ENCODE peak calls at places on chromosomes 11 and 22, in five cellular contexts. U is bronchial epithelial cell, K is fibroblast of the aortic adventitia, Y is OCI-LY7, E is mammary epithelial cell. V is an unnamed sample.

GRCh38 chr11:2089536-2090165 is 49.5 kb downstream of the IGF2 start:
- DNase-seq in Y (peak), E (peak), U (peak), K (peak), V (peak)

GRCh38 chr22:29018293-29019189 is 43.1 kb downstream of the C22orf31 start:
- DNase-seq in E (no peak), U (no peak), K (no peak), Y (no peak), V (no peak)

GRCh38 chr11:92253945-92254344 is 29.3 kb downstream of the FAT3 start:
- DNase-seq in E (no peak), U (no peak), K (peak), Y (no peak), V (no peak)

GRCh38 chr22:49390954-49391353 is 436.7 kb downstream of the BRD1 start:
- DNase-seq in U (no peak), E (no peak), K (no peak), Y (no peak), V (no peak)

GRCh38 chr11:27390959-27391326 is 27.9 kb upstream of the CCDC34 start:
- DNase-seq in E (no peak), Y (no peak), K (peak), U (no peak), V (no peak)

GRCh38 chr22:49997932-49998717 is 14.4 kb downstream of the IL17REL start:
- DNase-seq in E (no peak), K (no peak), U (no peak), Y (no peak), V (no peak)

GRCh38 chr22:26466196-26466595 is 17.4 kb downstream of the HPS4 start:
- DNase-seq in K (no peak), U (no peak), Y (no peak), E (no peak), V (no peak)

GRCh38 chr22:50207383-50208031 is 6.7 kb downstream of the SELENOO start:
- DNase-seq in K (no peak), U (no peak), E (no peak), Y (peak), V (no peak)

GRCh38 chr11:61066645-61067044 is 35.6 kb upstream of the CD5 start:
- DNase-seq in K (no peak), Y (no peak), E (no peak), U (no peak), V (no peak)

GRCh38 chr22:50613291-50613981 is 12.8 kb downstream of the MAPK8IP2 start:
- DNase-seq in Y (no peak), K (peak), U (peak), E (no peak), V (no peak)

GRCh38 chr11:10898003-10898762 is 40.3 kb upstream of the ZBED5 start:
- DNase-seq in K (no peak), Y (no peak), U (no peak), E (no peak), V (no peak)

GRCh38 chr22:48897959-48898358 is 929.7 kb downstream of the BRD1 start:
- DNase-seq in K (no peak), Y (no peak), E (no peak), U (no peak), V (no peak)

GRCh38 chr11:100316990-100317389 is 370.1 kb upstream of the ARHGAP42 start:
- DNase-seq in U (no peak), Y (no peak), K (no peak), E (no peak), V (no peak)

DNA sequence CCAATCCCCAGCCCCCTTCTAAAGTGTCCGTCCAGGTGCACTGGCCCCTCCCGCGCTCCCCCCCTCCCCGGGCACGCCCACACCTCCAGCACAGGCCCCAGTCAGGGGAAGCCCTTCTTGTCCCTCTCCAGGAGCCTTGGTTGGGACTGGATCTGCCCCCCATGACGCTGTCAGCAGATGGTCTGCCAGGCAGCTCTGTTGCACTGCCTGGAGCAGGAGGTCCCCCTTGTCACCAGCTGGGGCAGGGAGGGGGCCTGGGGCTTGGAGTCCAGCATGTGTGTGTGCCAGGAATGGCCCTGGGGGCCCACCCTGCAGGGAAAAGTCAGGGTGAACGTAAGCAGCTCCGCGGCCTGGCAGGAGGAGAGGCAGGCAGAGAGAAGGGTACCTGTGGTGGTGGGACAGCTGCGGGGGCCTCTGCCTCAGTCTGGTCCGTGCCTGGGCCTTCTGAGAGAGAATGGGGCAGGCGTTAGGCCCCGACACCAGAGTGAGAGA is 1.6 kb downstream of the IRF7 start:
- DNase-seq in K (no peak), Y (no peak), E (no peak), U (no peak), V (no peak)
- H3K4me3 ChIP-seq in K (no peak), Y (no peak), E (no peak), U (no peak), V (no peak)

GRCh38 chr22:39946571-39947407 is 13.4 kb upstream of the TMA7B start:
- DNase-seq in U (no peak), Y (peak), E (peak), K (no peak), V (no peak)
- H3K4me3 ChIP-seq in U (no peak), Y (peak), E (no peak), K (no peak), V (no peak)

GRCh38 chr11:86803641-86804040 is 3.3 kb downstream of the PRSS23 start:
- DNase-seq in E (no peak), Y (no peak), K (peak), U (peak), V (no peak)

GRCh38 chr11:86806903-86807302 is 6.6 kb downstream of the PRSS23 start:
- DNase-seq in E (no peak), U (no peak), Y (no peak), K (no peak), V (no peak)

GRCh38 chr11:86804871-86805415 is 4.6 kb downstream of the PRSS23 start:
- DNase-seq in Y (no peak), U (no peak), K (peak), E (no peak), V (no peak)

GRCh38 chr11:86807356-86807755 is 7.0 kb downstream of the PRSS23 start:
- DNase-seq in Y (no peak), U (no peak), K (no peak), E (no peak), V (no peak)

GRCh38 chr11:86805873-86806310 is 5.5 kb downstream of the PRSS23 start:
- DNase-seq in Y (no peak), E (peak), U (peak), K (peak), V (no peak)
- H3K4me3 ChIP-seq in Y (no peak), E (no peak), U (no peak), K (peak), V (no peak)

DNA sequence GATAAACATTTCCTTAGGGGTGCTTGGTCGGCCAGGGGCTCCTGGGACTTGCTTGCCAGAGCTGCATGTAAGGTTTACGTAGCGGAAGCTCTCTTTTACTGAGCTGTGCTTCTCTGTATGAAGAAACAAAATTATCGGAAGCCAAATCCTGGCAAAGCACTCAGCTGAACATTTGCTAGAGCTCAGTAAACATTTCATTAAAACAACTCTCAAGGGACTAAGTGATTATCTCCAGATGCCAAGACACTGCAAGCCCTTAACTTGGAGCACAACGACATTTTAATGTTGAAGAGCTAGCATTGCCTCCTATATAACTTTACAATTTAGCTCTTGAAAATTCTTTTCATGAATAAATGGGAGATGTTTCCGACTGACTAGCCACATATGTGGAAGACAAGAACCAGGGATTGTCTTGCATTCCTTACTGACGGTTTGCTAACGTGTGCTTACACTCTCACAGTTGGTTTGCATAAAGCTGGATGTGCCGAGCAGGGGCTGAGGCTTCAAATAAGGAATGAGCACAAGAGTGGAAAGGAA is 43.3 kb downstream of the SCUBE2 start:
- DNase-seq in E (no peak), U (no peak), K (peak), Y (no peak), V (no peak)
- H3K4me3 ChIP-seq in E (no peak), U (no peak), K (no peak), Y (no peak), V (no peak)

V was measured in HAP-1.